ENCODE peak calls at places on chromosomes 13 and 19, in ten cellular contexts. Y is progenitor cell of endocrine pancreas; T is ELF-1; I is endodermal cell; P is activated T-cell treated with anti-CD3 and anti-CD28 coated beads, Interleukin-2, amount 50 U/mL, for 4 hours; O is GM04504; D is MM.1S; F is hepatic stellate cell; A is NCI-H2081; E is AG04449. B is an unnamed sample.

GRCh38 chr13:77143325-77143907 is 116.5 kb upstream of the FBXL3 start:
- DNase-seq in Y (no peak), T (no peak), I (no peak), P (no peak), O (no peak), D (no peak), F (no peak), A (no peak), E (peak; percentile 2), B (no peak)

GRCh38 chr13:108957369-108958012 is 328.1 kb downstream of the MYO16 start:
- DNase-seq in Y (no peak), T (no peak), I (no peak), P (no peak), O (peak; percentile 68), D (no peak), F (peak; percentile 45), A (no peak), E (peak; percentile 21), B (no peak)

GRCh38 chr19:39492225-39492624 is 6.5 kb upstream of the DLL3 start:
- DNase-seq in Y (no peak), T (no peak), I (no peak), P (no peak), O (no peak), D (no peak), F (no peak), A (no peak), E (no peak), B (no peak)

GRCh38 chr13:93249259-93249917 is 22.8 kb downstream of the GPC6 start:
- DNase-seq in Y (no peak), T (peak; percentile 33), I (no peak), P (no peak), O (peak; percentile 58), D (no peak), F (peak; percentile 30), A (peak; percentile 38), E (no peak), B (no peak)

GRCh38 chr13:35954207-35954560 is 177.0 kb downstream of the DCLK1 start:
- DNase-seq in Y (no peak), T (no peak), I (no peak), P (no peak), O (no peak), D (no peak), F (no peak), A (peak; percentile 75), E (no peak), B (no peak)

GRCh38 chr13:90594694-90595093 is 752.8 kb upstream of the MIR17HG start:
- DNase-seq in Y (no peak), T (no peak), I (no peak), P (no peak), O (peak; percentile 26), D (no peak), F (no peak), A (no peak), E (no peak), B (no peak)

GRCh38 chr19:4606921-4607678 is 32.2 kb upstream of the TNFAIP8L1 start:
- DNase-seq in Y (peak; percentile 38), T (peak; percentile 92), I (peak; percentile 81), P (no peak), O (no peak), D (no peak), F (no peak), A (peak; percentile 87), E (no peak), B (peak; percentile 80)

GRCh38 chr19:32129141-32129540 is 216.3 kb upstream of the ZNF507 start:
- DNase-seq in Y (no peak), T (no peak), I (no peak), P (no peak), O (no peak), D (no peak), F (no peak), A (no peak), E (no peak), B (no peak)

GRCh38 chr13:113064000-113064533 is 41.5 kb upstream of the F7 start:
- DNase-seq in Y (no peak), T (no peak), I (no peak), P (no peak), O (no peak), D (no peak), F (no peak), A (no peak), E (no peak), B (no peak)

GRCh38 chr19:51491586-51491985 is 10.0 kb downstream of the SIGLEC12 start:
- DNase-seq in Y (no peak), T (no peak), I (no peak), P (no peak), O (no peak), D (no peak), F (no peak), A (no peak), E (no peak), B (no peak)

GRCh38 chr13:36673352-36673751 is 468 bp upstream of the SERTM1 start:
- DNase-seq in Y (no peak), T (no peak), I (no peak), P (no peak), O (no peak), D (no peak), F (no peak), A (no peak), E (no peak), B (no peak)

GRCh38 chr13:23572836-23573235 is 2.6 kb downstream of the TNFRSF19 start:
- DNase-seq in Y (no peak), T (no peak), I (no peak), P (no peak), O (no peak), D (no peak), F (no peak), A (no peak), E (no peak), B (no peak)

GRCh38 chr19:2782357-2782935 is 627 bp downstream of the SGTA start:
- DNase-seq in Y (no peak), T (no peak), I (no peak), P (no peak), O (no peak), D (peak; percentile 28), F (no peak), A (peak; percentile 28), E (no peak), B (no peak)

GRCh38 chr13:95809429-95809828 is 132.5 kb downstream of the DNAJC3 start:
- DNase-seq in Y (no peak), T (no peak), I (no peak), P (no peak), O (no peak), D (no peak), F (no peak), A (no peak), E (no peak), B (no peak)

GRCh38 chr19:13164370-13165090 is 14.3 kb downstream of the IER2 start:
- DNase-seq in Y (peak; percentile 70), T (peak; percentile 98), I (peak; percentile 98), P (peak; percentile 18), O (no peak), D (no peak), F (peak; percentile 38), A (peak; percentile 79), E (no peak), B (no peak)

GRCh38 chr19:4327252-4327876 is 11.3 kb downstream of the STAP2 start:
- DNase-seq in Y (peak; percentile 56), T (peak; percentile 94), I (peak; percentile 97), P (peak; percentile 68), O (no peak), D (peak; percentile 13), F (no peak), A (no peak), E (no peak), B (no peak)

GRCh38 chr13:112839347-112840105 is 129.5 kb upstream of the MCF2L start:
- DNase-seq in Y (no peak), T (no peak), I (peak; percentile 41), P (no peak), O (peak; percentile 74), D (no peak), F (peak; percentile 30), A (no peak), E (peak; percentile 31), B (no peak)

GRCh38 chr13:41148421-41149283 is 16.1 kb upstream of the KBTBD6 start:
- DNase-seq in Y (no peak), T (no peak), I (peak; percentile 66), P (no peak), O (no peak), D (no peak), F (no peak), A (no peak), E (no peak), B (no peak)

GRCh38 chr13:105972306-105972721 is 563.1 kb downstream of the EFNB2 start:
- DNase-seq in Y (no peak), T (no peak), I (no peak), P (no peak), O (no peak), D (no peak), F (no peak), A (peak; percentile 80), E (no peak), B (no peak)

GRCh38 chr13:99967884-99968520 is 3.6 kb downstream of the ZIC5 start:
- DNase-seq in Y (no peak), T (peak; percentile 44), I (peak; percentile 72), P (no peak), O (no peak), D (no peak), F (no peak), A (peak; percentile 61), E (no peak), B (no peak)

GRCh38 chr13:30847697-30848307 is 58.3 kb upstream of the MEDAG start:
- DNase-seq in Y (no peak), T (no peak), I (no peak), P (no peak), O (peak; percentile 99), D (no peak), F (peak; percentile 93), A (no peak), E (peak; percentile 99), B (no peak)

GRCh38 chr19:38676023-38676877 is 28.8 kb downstream of the ACTN4 start:
- DNase-seq in Y (no peak), T (peak; percentile 73), I (no peak), P (no peak), O (no peak), D (no peak), F (peak; percentile 59), A (no peak), E (no peak), B (no peak)

GRCh38 chr13:86085890-86086289 is 286.7 kb upstream of the SLITRK6 start:
- DNase-seq in Y (no peak), T (no peak), I (no peak), P (no peak), O (no peak), D (no peak), F (no peak), A (peak; percentile 11), E (no peak), B (no peak)

GRCh38 chr19:46141421-46141820 is 6.6 kb upstream of the IGFL2 start:
- DNase-seq in Y (no peak), T (no peak), I (no peak), P (no peak), O (no peak), D (no peak), F (no peak), A (no peak), E (no peak), B (no peak)

GRCh38 chr13:24225062-24225461 is 64.5 kb downstream of the SPATA13 start:
- DNase-seq in Y (no peak), T (no peak), I (no peak), P (no peak), O (no peak), D (no peak), F (no peak), A (no peak), E (no peak), B (no peak)

GRCh38 chr13:107466326-107466725 is 749.0 kb downstream of the LIG4 start:
- DNase-seq in Y (no peak), T (no peak), I (peak; percentile 52), P (no peak), O (no peak), D (no peak), F (no peak), A (no peak), E (no peak), B (no peak)

GRCh38 chr13:59458908-59459579 is 704.7 kb downstream of the DIAPH3 start:
- DNase-seq in Y (no peak), T (peak; percentile 53), I (no peak), P (no peak), O (no peak), D (no peak), F (no peak), A (no peak), E (peak; percentile 54), B (no peak)

GRCh38 chr13:103036268-103036667 is 29.9 kb downstream of the SLC10A2 start:
- DNase-seq in Y (no peak), T (no peak), I (no peak), P (no peak), O (no peak), D (no peak), F (no peak), A (no peak), E (no peak), B (no peak)

B was measured in D721Med.